ENCODE peak calls at places on chromosomes 4 and X, in ten cellular contexts. I is nucleus accumbens, C is substantia nigra, B is AG08395, Z is SW480, D is NCI-H446 treated with DMSO at 0.1 percent for 48 hours, R is body of pancreas, E is epithelial cell of esophagus, X is choroid plexus epithelial cell, U is T-helper 1 cell. M is an unnamed sample.

GRCh38 chr4:176309046-176309445 is 10.7 kb upstream of the SPCS3 start:
- DNase-seq in C (no peak), I (no peak), X (no peak), Z (no peak), U (no peak), B (no peak), E (no peak), D (no peak), R (no peak), M (no peak)

GRCh38 chrX:26254436-26254835 is 38.5 kb downstream of the MAGEB5 start:
- DNase-seq in R (no peak), D (no peak), E (no peak), X (no peak), B (no peak), C (no peak), I (no peak), Z (no peak), U (no peak), M (no peak)

GRCh38 chrX:39946822-39947221 is 150.9 kb downstream of the BCOR start:
- DNase-seq in B (peak; percentile 83), I (no peak), E (peak; percentile 46), U (no peak), D (no peak), X (peak; percentile 59), R (no peak), Z (peak; percentile 83), C (no peak), M (no peak)

GRCh38 chrX:129772796-129773431 is 6.8 kb upstream of the SASH3 start:
- DNase-seq in U (peak; percentile 78), D (no peak), C (peak; percentile 14), Z (no peak), R (peak; percentile 16), I (peak; percentile 8), X (no peak), E (no peak), B (no peak), M (peak; percentile 97)

GRCh38 chrX:51507551-51507950 is 11.2 kb upstream of the NUDT11 start:
- DNase-seq in B (no peak), R (no peak), I (no peak), U (no peak), E (peak; percentile 64), D (no peak), Z (no peak), X (no peak), C (no peak), M (no peak)

GRCh38 chr4:20639346-20639745 is 60.9 kb upstream of the PACRGL start:
- DNase-seq in I (no peak), B (no peak), E (no peak), R (no peak), X (no peak), D (no peak), U (no peak), Z (no peak), C (no peak), M (no peak)

GRCh38 chr4:56434599-56435000 is 815 bp downstream of the PPAT start:
- DNase-seq in R (peak; percentile 61), I (no peak), B (peak; percentile 52), C (no peak), E (peak; percentile 68), D (peak; percentile 27), X (peak; percentile 76), Z (peak; percentile 77), U (no peak), M (no peak)

GRCh38 chr4:3406021-3406420 is 35.7 kb upstream of the HGFAC start:
- DNase-seq in Z (no peak), U (no peak), E (no peak), I (no peak), D (no peak), C (no peak), B (no peak), R (no peak), X (no peak), M (no peak)

GRCh38 chrX:68894513-68895338 is 65.9 kb downstream of the EFNB1 start:
- DNase-seq in Z (peak; percentile 65), B (peak; percentile 37), C (peak; percentile 20), R (peak; percentile 55), I (peak; percentile 30), U (peak; percentile 7), E (peak; percentile 67), D (no peak), X (peak; percentile 38), M (no peak)

GRCh38 chr4:153217440-153217839 is 13.2 kb downstream of the TRIM2 start:
- DNase-seq in E (peak; percentile 50), B (peak; percentile 49), D (no peak), Z (no peak), R (no peak), X (no peak), U (no peak), C (no peak), I (no peak), M (no peak)

GRCh38 chr4:174260099-174260498 is 23.4 kb downstream of the FBXO8 start:
- DNase-seq in C (no peak), U (no peak), X (peak; percentile 92), D (no peak), R (no peak), Z (no peak), I (no peak), B (no peak), E (peak; percentile 88), M (no peak)

GRCh38 chr4:184941671-184942070 is 76.6 kb upstream of the HELT start:
- DNase-seq in C (no peak), D (no peak), E (no peak), R (no peak), B (no peak), I (no peak), Z (no peak), X (no peak), U (no peak), M (no peak)

GRCh38 chr4:2061208-2062131 is 2.3 kb downstream of the NAT8L start:
- DNase-seq in U (no peak), E (no peak), X (no peak), B (no peak), D (no peak), R (no peak), I (no peak), Z (no peak), C (no peak), M (peak; percentile 44)

GRCh38 chr4:6610856-6611430 is 29.5 kb upstream of the MRFAP1 start:
- DNase-seq in D (no peak), Z (no peak), R (no peak), I (no peak), E (no peak), X (no peak), U (no peak), B (no peak), C (no peak), M (no peak)

GRCh38 chr4:53640576-53641459 is 49.5 kb upstream of the LNX1 start:
- DNase-seq in X (no peak), D (peak; percentile 33), U (no peak), I (no peak), E (no peak), C (peak; percentile 6), R (peak; percentile 69), B (no peak), Z (no peak), M (no peak)

GRCh38 chr4:110020139-110020538 is 107.5 kb downstream of the EGF start:
- DNase-seq in Z (no peak), E (no peak), B (peak; percentile 31), U (no peak), D (no peak), C (no peak), I (no peak), X (peak; percentile 83), R (no peak), M (no peak)

GRCh38 chr4:101277661-101278060 is 69.7 kb downstream of the PPP3CA start:
- DNase-seq in Z (no peak), C (no peak), B (peak; percentile 41), R (no peak), U (no peak), I (no peak), E (peak; percentile 40), D (no peak), X (peak; percentile 72), M (no peak)